ENCODE peak calls at places on chromosomes 1 and 21, in seven cellular contexts. L is endothelial cell, C is WTC11, M is fibroblast of pulmonary artery, B is cardiac fibroblast, S is pancreas, Z is cardiac muscle cell. I is an unnamed sample.

GRCh38 chr21:39453571-39454179 is 1.9 kb downstream of the SH3BGR start:
- DNase-seq in L (no peak), C (no peak), M (no peak), B (no peak), S (no peak), Z (no peak), I (no peak)

GRCh38 chr1:162197041-162197511 is 127.6 kb downstream of the NOS1AP start:
- DNase-seq in L (no peak), C (no peak), M (no peak), B (no peak), S (no peak), Z (no peak), I (no peak)

GRCh38 chr1:30749691-30750583 is 7.6 kb downstream of the LAPTM5 start:
- DNase-seq in L (no peak), C (no peak), M (no peak), B (no peak), S (no peak), Z (no peak), I (no peak)

GRCh38 chr21:16194851-16195251 is 465.1 kb downstream of the USP25 start:
- DNase-seq in L (no peak), C (no peak), M (peak; percentile 55), B (peak; percentile 64), S (no peak), Z (peak; percentile 21), I (no peak)

GRCh38 chr1:42403880-42404400 is 23.3 kb downstream of the RIMKLA start:
- DNase-seq in L (no peak), C (no peak), M (no peak), B (no peak), S (no peak), Z (peak; percentile 22), I (no peak)

GRCh38 chr1:157496121-157496526 is 56.2 kb downstream of the FCRL5 start:
- DNase-seq in L (peak; percentile 67), C (peak; percentile 49), M (peak; percentile 46), B (peak; percentile 56), S (peak; percentile 42), Z (peak; percentile 59), I (no peak)

GRCh38 chr1:51453010-51453409 is 66.1 kb downstream of the EPS15 start:
- DNase-seq in L (no peak), C (no peak), M (peak; percentile 14), B (no peak), S (no peak), Z (no peak), I (no peak)

GRCh38 chr1:23480187-23481025 is 3.6 kb downstream of the ASAP3 start:
- DNase-seq in L (no peak), C (no peak), M (no peak), B (no peak), S (no peak), Z (no peak), I (no peak)

GRCh38 chr1:154808909-154809262 is 61.2 kb downstream of the KCNN3 start:
- DNase-seq in L (no peak), C (no peak), M (no peak), B (no peak), S (no peak), Z (no peak), I (no peak)

GRCh38 chr1:200198247-200198646 is 170.7 kb downstream of the NR5A2 start:
- DNase-seq in L (no peak), C (no peak), M (no peak), B (no peak), S (no peak), Z (no peak), I (no peak)

GRCh38 chr21:46219591-46220239 is 8.9 kb downstream of the LSS start:
- DNase-seq in L (no peak), C (no peak), M (no peak), B (no peak), S (no peak), Z (peak; percentile 59), I (no peak)

GRCh38 chr21:30561264-30561895 is at the start of gene KRTAP19-7:
- DNase-seq in L (no peak), C (no peak), M (no peak), B (no peak), S (no peak), Z (no peak), I (no peak)

GRCh38 chr1:92276082-92276481 is 22.7 kb downstream of the GLMN start:
- DNase-seq in L (no peak), C (no peak), M (no peak), B (no peak), S (no peak), Z (no peak), I (no peak)

GRCh38 chr1:119631433-119632102 is 16.5 kb downstream of the ZNF697 start:
- DNase-seq in L (no peak), C (peak; percentile 61), M (peak; percentile 97), B (peak; percentile 80), S (peak; percentile 90), Z (peak; percentile 42), I (peak; percentile 75)

GRCh38 chr1:9260086-9260766 is 25.7 kb downstream of the H6PD start:
- DNase-seq in L (no peak), C (no peak), M (peak; percentile 39), B (no peak), S (no peak), Z (no peak), I (no peak)

GRCh38 chr1:67404212-67404620 is 26.0 kb downstream of the SERBP1 start:
- DNase-seq in L (no peak), C (no peak), M (peak; percentile 14), B (peak; percentile 58), S (no peak), Z (no peak), I (no peak)

GRCh38 chr1:246324711-246325110 is 182.4 kb downstream of the SMYD3 start:
- DNase-seq in L (no peak), C (no peak), M (peak; percentile 6), B (peak; percentile 43), S (no peak), Z (no peak), I (no peak)

GRCh38 chr21:28641731-28642130 is 350.9 kb downstream of the LTN1 start:
- DNase-seq in L (no peak), C (no peak), M (no peak), B (no peak), S (no peak), Z (no peak), I (no peak)

GRCh38 chr1:65717815-65718454 is 74.8 kb upstream of the PDE4B start:
- DNase-seq in L (no peak), C (no peak), M (peak; percentile 44), B (peak; percentile 61), S (no peak), Z (no peak), I (no peak)

GRCh38 chr1:162145966-162146696 is 76.6 kb downstream of the NOS1AP start:
- DNase-seq in L (no peak), C (no peak), M (no peak), B (no peak), S (no peak), Z (no peak), I (no peak)

GRCh38 chr1:101723415-101723814 is 273.3 kb downstream of the OLFM3 start:
- DNase-seq in L (no peak), C (no peak), M (no peak), B (no peak), S (no peak), Z (no peak), I (no peak)

GRCh38 chr1:68049941-68050878 is at the start of gene DIRAS3:
- DNase-seq in L (peak; percentile 11), C (no peak), M (peak; percentile 53), B (peak; percentile 28), S (peak; percentile 67), Z (peak; percentile 11), I (no peak)

GRCh38 chr1:164440222-164440621 is 118.8 kb upstream of the PBX1 start:
- DNase-seq in L (no peak), C (peak; percentile 21), M (peak; percentile 34), B (peak; percentile 12), S (peak; percentile 16), Z (peak; percentile 87), I (no peak)

GRCh38 chr1:224506141-224506814 is 71.7 kb upstream of the WDR26 start:
- DNase-seq in L (no peak), C (no peak), M (no peak), B (no peak), S (no peak), Z (no peak), I (no peak)

GRCh38 chr1:1889847-1890505 is 911 bp downstream of the GNB1 start:
- DNase-seq in L (peak; percentile 56), C (no peak), M (peak; percentile 50), B (peak; percentile 50), S (peak; percentile 41), Z (peak; percentile 53), I (no peak)

GRCh38 chr1:89873250-89873649 is 52.4 kb downstream of the LRRC8D start:
- DNase-seq in L (no peak), C (no peak), M (peak; percentile 34), B (peak; percentile 23), S (no peak), Z (no peak), I (no peak)
- TF ChIP-seq CTCF in L (no peak), C (no peak), M (no peak), B (no peak), S (no peak), Z (no peak), I (no peak)

DNA sequence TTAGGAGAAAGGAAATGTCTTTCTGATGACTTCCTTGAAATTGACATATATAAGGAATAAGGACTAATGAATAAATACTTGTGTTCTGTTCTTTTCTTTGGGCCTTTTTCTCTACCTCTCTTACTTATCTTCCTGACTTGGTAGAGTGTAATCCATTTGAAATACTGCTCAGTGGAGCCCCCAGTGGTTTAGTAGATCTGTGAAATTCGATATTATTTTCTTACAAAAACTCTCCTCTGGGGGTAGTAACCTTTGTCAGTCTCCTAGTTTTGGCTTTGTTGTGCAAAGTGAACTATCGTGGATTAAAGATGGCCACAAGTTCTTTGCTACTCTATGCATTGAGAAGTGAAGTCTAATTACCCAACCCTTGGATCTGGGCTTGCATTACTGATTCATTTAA is 48.8 kb downstream of the DUSP10 start:
- DNase-seq in L (no peak), C (no peak), M (no peak), B (no peak), S (no peak), Z (no peak), I (no peak)
- TF ChIP-seq CTCF in L (peak; percentile 53), C (no peak), M (no peak), B (no peak), S (no peak), Z (no peak), I (no peak)

GRCh38 chr1:54547601-54548388 is at the start of gene ACOT11:
- DNase-seq in L (no peak), C (peak; percentile 45), M (peak; percentile 80), B (peak; percentile 25), S (peak; percentile 75), Z (peak; percentile 91), I (no peak)
- TF ChIP-seq CTCF in L (no peak), C (no peak), M (peak; percentile 44), B (no peak), S (peak; percentile 15), Z (peak; percentile 62), I (no peak)

GRCh38 chr1:6443339-6444115 is 19.0 kb downstream of the ESPN start:
- DNase-seq in L (no peak), C (no peak), M (no peak), B (no peak), S (no peak), Z (no peak), I (no peak)

GRCh38 chr1:6438047-6438525 is 13.5 kb downstream of the ESPN start:
- DNase-seq in L (peak; percentile 78), C (peak; percentile 94), M (peak; percentile 57), B (peak; percentile 61), S (peak; percentile 76), Z (peak; percentile 80), I (no peak)

GRCh38 chr1:6441586-6441985 is 17.0 kb downstream of the ESPN start:
- DNase-seq in L (no peak), C (no peak), M (no peak), B (no peak), S (no peak), Z (no peak), I (no peak)

GRCh38 chr1:6444377-6444776 is 19.8 kb downstream of the ESPN start:
- DNase-seq in L (no peak), C (no peak), M (no peak), B (no peak), S (no peak), Z (no peak), I (no peak)

GRCh38 chr1:6440198-6441126 is 15.9 kb downstream of the ESPN start:
- DNase-seq in L (no peak), C (peak; percentile 87), M (no peak), B (peak; percentile 42), S (peak; percentile 66), Z (peak; percentile 62), I (no peak)
- TF ChIP-seq CTCF in L (peak; percentile 62), C (peak; percentile 51), M (no peak), B (no peak), S (no peak), Z (peak; percentile 26), I (peak; percentile 33)

I was measured in RWPE2.